ENCODE peak calls at places on chromosome 18, in four cellular contexts. One of them, this sample, is unnamed.

GRCh38 chr18:8241731-8242130 is 367.5 kb upstream of the RAB12 start:
- DNase-seq in H1: no peak
- DNase-seq in IMR-90: no peak
- DNase-seq in H9: no peak
- DNase-seq in this sample: no peak

GRCh38 chr18:63677490-63678225 is 16.0 kb upstream of the SERPINB3 start:
- DNase-seq in H1: no peak
- DNase-seq in H9: no peak
- DNase-seq in IMR-90: peak; percentile 28
- DNase-seq in this sample: no peak

GRCh38 chr18:22468554-22468891 is 50.8 kb upstream of the CTAGE1 start:
- DNase-seq in IMR-90: no peak
- DNase-seq in H9: no peak
- DNase-seq in H1: no peak
- DNase-seq in this sample: no peak

GRCh38 chr18:54641734-54642133 is 50.7 kb downstream of the DYNAP start:
- DNase-seq in IMR-90: no peak
- DNase-seq in H9: no peak
- DNase-seq in H1: no peak
- DNase-seq in this sample: no peak

GRCh38 chr18:76450452-76450851 is 44.6 kb downstream of the ZNF516 start:
- DNase-seq in H1: no peak
- DNase-seq in IMR-90: peak; percentile 50
- DNase-seq in H9: no peak
- DNase-seq in this sample: no peak

GRCh38 chr18:63505566-63506335 is 29.0 kb downstream of the SERPINB5 start:
- DNase-seq in H1: no peak
- DNase-seq in IMR-90: peak; percentile 4
- DNase-seq in H9: peak; percentile 42
- DNase-seq in this sample: peak; percentile 63

GRCh38 chr18:70337139-70337972 is 48.5 kb downstream of the SOCS6 start:
- DNase-seq in H1: peak; percentile 25
- DNase-seq in IMR-90: peak; percentile 92
- DNase-seq in H9: peak; percentile 69
- DNase-seq in this sample: peak; percentile 96

GRCh38 chr18:4352746-4353522 is 102.2 kb downstream of the DLGAP1 start:
- DNase-seq in H1: peak; percentile 9
- DNase-seq in H9: no peak
- DNase-seq in IMR-90: no peak
- DNase-seq in this sample: peak; percentile 58

GRCh38 chr18:63079114-63079513 is 240.5 kb downstream of the BCL2 start:
- DNase-seq in IMR-90: no peak
- DNase-seq in H1: no peak
- DNase-seq in H9: no peak
- DNase-seq in this sample: no peak

GRCh38 chr18:28041366-28041765 is 135.6 kb downstream of the CDH2 start:
- DNase-seq in H9: no peak
- DNase-seq in IMR-90: peak; percentile 53
- DNase-seq in H1: no peak
- DNase-seq in this sample: peak; percentile 64

GRCh38 chr18:58005036-58005435 is 39.0 kb upstream of the NEDD4L start:
- DNase-seq in IMR-90: peak; percentile 40
- DNase-seq in H9: no peak
- DNase-seq in H1: no peak
- DNase-seq in this sample: no peak

GRCh38 chr18:13381331-13381730 is 162.8 kb downstream of the LDLRAD4 start:
- DNase-seq in IMR-90: no peak
- DNase-seq in H1: no peak
- DNase-seq in H9: no peak
- DNase-seq in this sample: no peak

GRCh38 chr18:36839835-36840234 is 10.9 kb downstream of the KIAA1328 start:
- DNase-seq in IMR-90: no peak
- DNase-seq in H9: no peak
- DNase-seq in H1: no peak
- DNase-seq in this sample: no peak

GRCh38 chr18:75752864-75753263 is 325.4 kb upstream of the SMIM21 start:
- DNase-seq in H9: no peak
- DNase-seq in IMR-90: no peak
- DNase-seq in H1: no peak
- DNase-seq in this sample: no peak

GRCh38 chr18:63096327-63096874 is 223.2 kb downstream of the BCL2 start:
- DNase-seq in IMR-90: no peak
- DNase-seq in H1: no peak
- DNase-seq in H9: no peak
- DNase-seq in this sample: no peak

GRCh38 chr18:44935455-44935854 is 254.8 kb downstream of the SETBP1 start:
- DNase-seq in H1: no peak
- DNase-seq in IMR-90: no peak
- DNase-seq in H9: no peak
- DNase-seq in this sample: no peak

GRCh38 chr18:24678113-24678512 is 217.7 kb downstream of the HRH4 start:
- DNase-seq in H1: no peak
- DNase-seq in IMR-90: no peak
- DNase-seq in H9: no peak
- DNase-seq in this sample: no peak

GRCh38 chr18:24685232-24685959 is 225.0 kb downstream of the HRH4 start:
- DNase-seq in IMR-90: no peak
- DNase-seq in H1: no peak
- DNase-seq in H9: no peak
- DNase-seq in this sample: no peak

GRCh38 chr18:24679062-24679461 is 218.6 kb downstream of the HRH4 start:
- DNase-seq in H9: no peak
- DNase-seq in IMR-90: peak; percentile 11
- DNase-seq in H1: no peak
- DNase-seq in this sample: no peak

GRCh38 chr18:24678626-24679025 is 218.2 kb downstream of the HRH4 start:
- DNase-seq in IMR-90: peak; percentile 73
- DNase-seq in H9: no peak
- DNase-seq in H1: no peak
- DNase-seq in this sample: no peak

GRCh38 chr18:24683965-24684364 is 223.5 kb downstream of the HRH4 start:
- DNase-seq in H9: peak; percentile 61
- DNase-seq in H1: no peak
- DNase-seq in IMR-90: no peak
- DNase-seq in this sample: peak; percentile 83
- H4K5ac ChIP-seq in H9: no peak overlapping the region
- H4K5ac ChIP-seq in H1: no peak overlapping the region
- H4K5ac ChIP-seq in IMR-90: no peak overlapping the region
- H4K5ac ChIP-seq in this sample: peak overlapping the region; percentile 56

DNA sequence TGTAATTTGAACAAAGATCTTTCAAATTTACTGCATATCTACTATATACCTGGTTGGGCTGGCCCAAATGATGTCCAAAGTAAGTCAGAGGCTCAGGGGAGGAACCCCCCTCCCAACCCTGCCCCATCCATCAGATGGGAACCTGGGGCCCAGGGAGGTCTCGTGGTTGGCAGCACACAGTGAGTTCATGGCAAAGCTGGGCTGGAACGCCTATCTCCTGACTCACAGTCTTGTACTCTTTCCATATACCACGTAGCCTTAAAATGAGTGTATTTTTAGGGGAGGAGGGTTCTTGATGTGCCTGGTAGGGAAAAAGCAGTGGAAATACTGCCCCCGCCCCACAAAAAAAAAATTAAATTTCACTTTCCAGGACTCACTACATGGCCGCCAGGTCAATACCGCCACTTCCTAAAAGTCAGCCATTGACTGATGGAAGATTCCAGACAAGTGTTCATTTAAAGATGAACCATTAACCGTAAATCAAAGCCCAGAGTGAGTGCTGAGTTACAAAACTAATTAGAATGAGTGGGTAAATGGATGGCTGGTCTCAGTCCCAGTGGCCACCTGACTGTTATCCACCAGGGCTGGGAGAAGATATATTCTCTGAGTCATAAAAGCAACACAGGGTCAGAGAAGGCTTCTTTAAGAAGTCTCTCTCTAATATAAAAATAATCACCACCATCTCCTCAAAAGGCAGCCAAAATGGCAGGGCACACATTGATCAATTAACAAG is 80.5 kb downstream of the ZBTB7C start:
- DNase-seq in H9: no peak
- DNase-seq in H1: no peak
- DNase-seq in IMR-90: peak; percentile 46
- DNase-seq in this sample: no peak
- H3K4me1 ChIP-seq in H9: no peaks in the 10 kb centered on the region
- H3K4me1 ChIP-seq in H1: peaks cover 3% of the 10 kb centered on the region
- H3K4me1 ChIP-seq in IMR-90: no peaks in the 10 kb centered on the region
- H3K4me1 ChIP-seq in this sample: no peaks in the 10 kb centered on the region

GRCh38 chr18:30969670-30970069 is 72.9 kb downstream of the DSC3 start:
- DNase-seq in H9: no peak
- DNase-seq in H1: no peak
- DNase-seq in IMR-90: no peak
- DNase-seq in this sample: no peak

GRCh38 chr18:30967701-30968100 is 74.8 kb downstream of the DSC3 start:
- DNase-seq in H1: peak; percentile 1
- DNase-seq in H9: no peak
- DNase-seq in IMR-90: no peak
- DNase-seq in this sample: peak; percentile 78

GRCh38 chr18:30970201-30970816 is 72.2 kb downstream of the DSC3 start:
- DNase-seq in IMR-90: peak; percentile 2
- DNase-seq in H1: no peak
- DNase-seq in H9: no peak
- DNase-seq in this sample: peak; percentile 49

GRCh38 chr18:30971338-30971956 is 71.1 kb downstream of the DSC3 start:
- DNase-seq in IMR-90: peak; percentile 11
- DNase-seq in H9: no peak
- DNase-seq in H1: no peak
- DNase-seq in this sample: peak; percentile 22
- H4K5ac ChIP-seq in IMR-90: no peak overlapping the region
- H4K5ac ChIP-seq in H9: no peak overlapping the region
- H4K5ac ChIP-seq in H1: no peak overlapping the region
- H4K5ac ChIP-seq in this sample: no peak overlapping the region

GRCh38 chr18:24212939-24213338 is 74.1 kb downstream of the CABYR start:
- DNase-seq in IMR-90: peak; percentile 96
- DNase-seq in H9: no peak
- DNase-seq in H1: no peak
- DNase-seq in this sample: peak; percentile 86
- H3K4me1 ChIP-seq in IMR-90: peaks cover 10% of the 10 kb centered on the region
- H3K4me1 ChIP-seq in H9: peaks cover 7% of the 10 kb centered on the region
- H3K4me1 ChIP-seq in H1: peaks cover 5% of the 10 kb centered on the region
- H3K4me1 ChIP-seq in this sample: no peaks in the 10 kb centered on the region

GRCh38 chr18:69172046-69172445 is 228.6 kb upstream of the DOK6 start:
- DNase-seq in H9: no peak
- DNase-seq in H1: no peak
- DNase-seq in IMR-90: peak; percentile 10
- DNase-seq in this sample: no peak
- H4K5ac ChIP-seq in H9: no peak overlapping the region
- H4K5ac ChIP-seq in H1: no peak overlapping the region
- H4K5ac ChIP-seq in IMR-90: no peak overlapping the region
- H4K5ac ChIP-seq in this sample: no peak overlapping the region

GRCh38 chr18:78950386-78950785 is 29.2 kb upstream of the SALL3 start:
- DNase-seq in H9: no peak
- DNase-seq in IMR-90: no peak
- DNase-seq in H1: no peak
- DNase-seq in this sample: no peak
- H3K4me1 ChIP-seq in H9: no peaks in the 10 kb centered on the region
- H3K4me1 ChIP-seq in IMR-90: no peaks in the 10 kb centered on the region
- H3K4me1 ChIP-seq in H1: peaks cover 3% of the 10 kb centered on the region
- H3K4me1 ChIP-seq in this sample: no peaks in the 10 kb centered on the region